ENCODE peak calls at places on chromosomes 13 and 19, in four cellular contexts. L is A549, P is IMR-90, E is K562. Q is an unnamed sample.

GRCh38 chr13:107170270-107170931 is 602.5 kb upstream of the ARGLU1 start:
- DNase-seq in L (no peak), P (no peak), E (no peak), Q (no peak)

GRCh38 chr13:50826035-50826434 is 17.5 kb downstream of the DLEU7 start:
- DNase-seq in L (no peak), P (no peak), E (no peak), Q (no peak)

GRCh38 chr13:64428196-64428595 is 2801.9 kb downstream of the PCDH9 start:
- DNase-seq in L (no peak), P (peak; percentile 76), E (no peak), Q (no peak)

GRCh38 chr19:1522838-1523237 is 1.0 kb upstream of the PLK5 start:
- DNase-seq in L (no peak), P (no peak), E (no peak), Q (no peak)

GRCh38 chr13:44158741-44159632 is 214.6 kb upstream of the SERP2 start:
- DNase-seq in L (no peak), P (no peak), E (no peak), Q (no peak)

GRCh38 chr13:40152145-40152544 is 496.7 kb downstream of the COG6 start:
- DNase-seq in L (peak; percentile 8), P (peak; percentile 49), E (no peak), Q (no peak)

GRCh38 chr13:114143806-114144605 is 11.6 kb upstream of the RASA3 start:
- DNase-seq in L (peak; percentile 60), P (no peak), E (peak; percentile 53), Q (no peak)

GRCh38 chr13:98007001-98007400 is 53.5 kb downstream of the IPO5 start:
- DNase-seq in L (no peak), P (no peak), E (no peak), Q (no peak)

GRCh38 chr19:39139305-39140194 is 14.0 kb downstream of the PAK4 start:
- DNase-seq in L (no peak), P (no peak), E (no peak), Q (no peak)

GRCh38 chr19:54136086-54136863 is 1.3 kb upstream of the CNOT3 start:
- DNase-seq in L (no peak), P (peak; percentile 16), E (no peak), Q (no peak)

GRCh38 chr19:27794444-27795042 is 1418.4 kb downstream of the UQCRFS1 start:
- DNase-seq in L (no peak), P (peak; percentile 47), E (peak; percentile 40), Q (no peak)

GRCh38 chr19:55605637-55606470 is at the start of gene ZNF865:
- DNase-seq in L (peak; percentile 88), P (peak; percentile 87), E (peak; percentile 74), Q (peak; percentile 57)

GRCh38 chr13:37561031-37561430 is 37.5 kb downstream of the POSTN start:
- DNase-seq in L (no peak), P (peak; percentile 0), E (no peak), Q (no peak)

GRCh38 chr13:58919551-58919950 is 1244.2 kb downstream of the DIAPH3 start:
- DNase-seq in L (no peak), P (no peak), E (no peak), Q (no peak)
- TF ChIP-seq ELK1 in L (no peak), P (no peak), E (no peak), Q (no peak)

GRCh38 chr13:32535140-32535539 is 3.5 kb downstream of the N4BP2L2 start:
- DNase-seq in L (no peak), P (peak; percentile 7), E (no peak), Q (no peak)

GRCh38 chr13:32538621-32539246 is at the start of gene N4BP2L2:
- DNase-seq in L (peak; percentile 79), P (peak; percentile 99), E (peak; percentile 71), Q (peak; percentile 94)

GRCh38 chr13:32535748-32536147 is 2.8 kb downstream of the N4BP2L2 start:
- DNase-seq in L (no peak), P (no peak), E (no peak), Q (no peak)

GRCh38 chr13:32537580-32538233 is 888 bp downstream of the N4BP2L2 start:
- DNase-seq in L (no peak), P (no peak), E (peak; percentile 19), Q (no peak)

GRCh38 chr13:32538234-32538620 is 368 bp downstream of the N4BP2L2 start:
- DNase-seq in L (peak; percentile 8), P (peak; percentile 62), E (peak; percentile 39), Q (no peak)
- TF ChIP-seq ELK1 in L (no peak), P (no peak), E (no peak), Q (no peak)

GRCh38 chr19:40598121-40598917 is 2.9 kb upstream of the LTBP4 start:
- DNase-seq in L (peak; percentile 99), P (peak; percentile 87), E (peak; percentile 69), Q (no peak)

GRCh38 chr19:40600086-40600917 is 867 bp upstream of the LTBP4 start:
- DNase-seq in L (no peak), P (no peak), E (no peak), Q (no peak)

GRCh38 chr19:40601061-40601973 is at the start of gene LTBP4:
- DNase-seq in L (no peak), P (no peak), E (peak; percentile 70), Q (no peak)

GRCh38 chr19:40598918-40599307 is 2.3 kb upstream of the LTBP4 start:
- DNase-seq in L (no peak), P (no peak), E (no peak), Q (no peak)

DNA sequence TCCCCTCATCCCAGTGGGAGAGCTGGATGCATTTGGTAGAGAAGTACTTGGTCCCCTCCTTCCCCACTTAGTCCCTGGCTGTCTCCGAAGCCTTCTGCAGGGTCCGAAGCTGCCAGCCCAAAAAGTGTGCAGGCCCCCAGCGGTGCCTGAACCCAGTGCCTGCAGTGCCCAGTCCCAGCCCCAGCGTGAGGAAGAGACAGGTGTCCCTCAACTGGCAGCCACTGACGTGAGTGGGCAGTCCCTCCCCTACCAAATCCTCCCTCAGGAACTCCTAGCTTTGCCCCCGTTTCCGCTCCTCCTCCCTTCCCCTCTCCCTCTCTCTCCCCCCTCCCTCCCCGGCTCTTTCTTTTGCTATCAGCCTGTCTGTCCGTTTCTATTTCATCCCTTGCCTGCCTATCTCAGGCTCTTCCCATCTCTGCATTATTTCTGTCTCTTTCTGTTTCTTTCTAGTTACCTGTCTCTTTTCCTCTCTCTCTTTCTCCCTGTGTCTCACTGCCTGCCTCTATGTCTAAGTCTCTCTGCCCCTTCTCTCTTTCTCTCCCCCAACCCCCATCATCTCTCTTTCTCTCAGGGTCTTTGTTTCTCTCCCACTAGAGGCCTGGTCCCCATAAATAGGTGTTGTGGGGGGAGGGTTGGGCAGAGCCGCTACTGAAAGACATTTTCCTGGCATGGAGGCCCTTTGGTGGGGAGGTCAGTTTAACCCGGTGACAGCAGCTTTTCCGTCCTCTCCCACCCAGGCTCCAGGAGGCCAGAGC is 1.7 kb upstream of the LTBP4 start:
- DNase-seq in L (no peak), P (no peak), E (no peak), Q (no peak)
- TF ChIP-seq ELK1 in L (no peak), P (no peak), E (no peak), Q (no peak)

DNA sequence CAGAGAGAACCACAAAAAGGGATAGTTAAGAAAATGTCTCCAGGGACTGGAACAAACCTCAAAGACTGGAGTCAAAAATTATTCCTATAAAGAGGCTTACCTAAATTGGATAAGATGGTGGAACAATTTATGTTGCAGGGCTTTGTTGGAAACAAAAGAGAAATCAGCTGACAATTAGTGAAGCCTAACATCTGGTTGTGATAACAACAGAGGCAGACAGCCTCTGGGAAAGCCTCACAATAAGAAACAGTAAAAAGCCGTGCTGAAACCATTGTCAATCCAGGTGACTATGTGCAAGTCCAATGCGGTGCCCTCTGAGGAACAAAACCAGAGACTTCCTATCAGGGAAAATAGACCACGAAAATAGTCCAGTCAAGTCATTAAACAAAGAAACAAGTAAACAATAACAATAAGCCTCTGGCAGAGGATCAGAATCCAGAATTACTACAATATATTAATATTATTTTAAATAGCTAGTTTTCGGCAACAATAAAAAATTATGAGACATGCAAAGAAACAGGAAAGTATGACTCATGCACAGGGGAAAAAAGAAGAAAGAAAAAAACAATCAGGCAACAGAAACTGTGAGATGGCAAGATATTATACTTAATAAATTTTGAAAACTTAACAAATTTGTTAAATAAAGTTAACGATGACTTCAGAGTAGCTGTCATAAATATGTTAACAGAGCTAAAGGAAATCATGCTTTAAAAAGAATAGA is 99.7 kb upstream of the RXFP2 start:
- DNase-seq in L (no peak), P (peak; percentile 7), E (no peak), Q (no peak)
- TF ChIP-seq ELK1 in L (no peak), P (no peak), E (no peak), Q (no peak)

DNA sequence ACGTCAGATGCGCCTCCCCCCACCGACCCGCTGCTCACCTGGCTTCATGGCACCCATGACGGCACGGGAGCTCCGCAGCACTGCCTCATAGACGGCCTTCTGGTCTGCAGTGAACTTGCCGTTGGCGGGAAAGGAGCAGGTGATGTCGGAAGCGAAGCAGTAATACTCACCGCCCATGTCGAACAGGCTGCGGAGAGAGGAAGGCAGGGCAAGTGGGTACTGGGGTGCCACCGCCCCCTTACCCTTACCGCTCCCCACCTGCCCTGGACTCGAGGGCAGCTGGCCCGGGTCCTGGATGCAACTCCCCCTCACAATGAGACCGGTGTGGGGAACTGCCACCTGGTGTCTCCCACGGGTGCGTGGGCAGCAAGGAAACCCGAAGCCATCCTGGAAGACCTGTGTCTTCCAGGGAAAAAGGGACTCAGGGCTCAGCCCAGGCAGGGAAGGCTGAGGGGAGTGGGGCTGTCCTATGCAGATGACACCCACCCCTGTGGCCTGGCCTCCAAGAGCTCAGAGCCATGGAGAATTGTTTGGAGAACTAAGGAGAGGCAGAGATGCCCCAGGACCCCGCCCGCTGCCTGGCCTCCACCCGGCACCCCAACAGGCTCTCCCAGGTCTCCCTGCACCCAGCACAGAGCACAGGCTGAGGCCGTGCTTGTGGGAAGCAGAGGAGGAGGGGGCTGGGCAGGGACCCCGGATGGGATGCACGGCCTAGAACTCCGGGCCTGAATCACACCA is 28.3 kb downstream of the CEBPG start:
- DNase-seq in L (no peak), P (no peak), E (no peak), Q (no peak)
- TF ChIP-seq ELK1 in L (no peak), P (no peak), E (no peak), Q (no peak)

GRCh38 chr13:57629821-57630235 is 1.7 kb upstream of the PCDH17 start:
- DNase-seq in L (no peak), P (peak; percentile 42), E (peak; percentile 16), Q (no peak)
- TF ChIP-seq ELK1 in L (no peak), P (no peak), E (no peak), Q (no peak)

GRCh38 chr13:20525601-20526544 is at the start of gene CRYL1:
- DNase-seq in L (peak; percentile 21), P (peak; percentile 73), E (peak; percentile 86), Q (peak; percentile 40)
- TF ChIP-seq ELK1 in L (no peak), P (no peak), E (no peak), Q (no peak)

GRCh38 chr13:65470781-65471180 is 1759.4 kb downstream of the PCDH9 start:
- DNase-seq in L (no peak), P (peak; percentile 70), E (no peak), Q (no peak)
- TF ChIP-seq ELK1 in L (no peak), P (no peak), E (no peak), Q (no peak)

GRCh38 chr13:49112782-49113525 is 107.2 kb upstream of the MLNR start:
- DNase-seq in L (no peak), P (peak; percentile 4), E (peak; percentile 11), Q (no peak)
- TF ChIP-seq ELK1 in L (no peak), P (no peak), E (no peak), Q (no peak)